ENCODE peak calls at places on chromosomes 12 and 14, in seven cellular contexts. One of them, this sample, is unnamed.

GRCh38 chr12:29223936-29224921 is 75.2 kb downstream of the FAR2 start:
- DNase-seq in upper lobe of right lung: no peak
- DNase-seq in adrenal gland: no peak
- DNase-seq in foreskin fibroblast: no peak
- DNase-seq in stromal cell of bone marrow: no peak
- DNase-seq in putamen: no peak
- DNase-seq in HT1080: no peak
- DNase-seq in this sample: no peak

GRCh38 chr12:44628180-44628579 is 247.9 kb downstream of the NELL2 start:
- DNase-seq in upper lobe of right lung: no peak
- DNase-seq in adrenal gland: no peak
- DNase-seq in foreskin fibroblast: no peak
- DNase-seq in stromal cell of bone marrow: no peak
- DNase-seq in putamen: no peak
- DNase-seq in HT1080: no peak
- DNase-seq in this sample: no peak

GRCh38 chr14:85487215-85487614 is 42.7 kb upstream of the FLRT2 start:
- DNase-seq in upper lobe of right lung: no peak
- DNase-seq in adrenal gland: no peak
- DNase-seq in foreskin fibroblast: peak
- DNase-seq in stromal cell of bone marrow: peak
- DNase-seq in putamen: no peak
- DNase-seq in HT1080: no peak
- DNase-seq in this sample: no peak

GRCh38 chr12:12612403-12612802 is 727 bp downstream of the CREBL2 start:
- DNase-seq in upper lobe of right lung: no peak
- DNase-seq in adrenal gland: peak
- DNase-seq in foreskin fibroblast: no peak
- DNase-seq in stromal cell of bone marrow: peak
- DNase-seq in putamen: peak
- DNase-seq in HT1080: peak
- DNase-seq in this sample: no peak

GRCh38 chr14:36070056-36071043 is 106.2 kb downstream of the PTCSC3 start:
- DNase-seq in upper lobe of right lung: peak
- DNase-seq in adrenal gland: peak
- DNase-seq in foreskin fibroblast: peak
- DNase-seq in stromal cell of bone marrow: no peak
- DNase-seq in putamen: peak
- DNase-seq in HT1080: peak
- DNase-seq in this sample: no peak

GRCh38 chr12:112656141-112656540 is 135.4 kb upstream of the RPH3A start:
- DNase-seq in upper lobe of right lung: no peak
- DNase-seq in adrenal gland: no peak
- DNase-seq in foreskin fibroblast: no peak
- DNase-seq in stromal cell of bone marrow: no peak
- DNase-seq in putamen: no peak
- DNase-seq in HT1080: no peak
- DNase-seq in this sample: no peak

GRCh38 chr12:12172106-12172511 is 94.7 kb downstream of the LRP6 start:
- DNase-seq in upper lobe of right lung: no peak
- DNase-seq in adrenal gland: peak
- DNase-seq in foreskin fibroblast: peak
- DNase-seq in stromal cell of bone marrow: peak
- DNase-seq in putamen: no peak
- DNase-seq in HT1080: peak
- DNase-seq in this sample: no peak

GRCh38 chr12:15522574-15523187 is 200.4 kb downstream of the PTPRO start:
- DNase-seq in upper lobe of right lung: no peak
- DNase-seq in adrenal gland: no peak
- DNase-seq in foreskin fibroblast: peak
- DNase-seq in stromal cell of bone marrow: peak
- DNase-seq in putamen: peak
- DNase-seq in HT1080: peak
- DNase-seq in this sample: no peak

GRCh38 chr14:94158239-94158888 is 15.8 kb upstream of the PPP4R4 start:
- DNase-seq in upper lobe of right lung: no peak
- DNase-seq in adrenal gland: no peak
- DNase-seq in foreskin fibroblast: no peak
- DNase-seq in stromal cell of bone marrow: no peak
- DNase-seq in putamen: no peak
- DNase-seq in HT1080: no peak
- DNase-seq in this sample: no peak

GRCh38 chr12:76890407-76891143 is 11.8 kb upstream of the CSRP2 start:
- DNase-seq in upper lobe of right lung: no peak
- DNase-seq in adrenal gland: no peak
- DNase-seq in foreskin fibroblast: no peak
- DNase-seq in stromal cell of bone marrow: no peak
- DNase-seq in putamen: no peak
- DNase-seq in HT1080: no peak
- DNase-seq in this sample: no peak

GRCh38 chr14:99233222-99234035 is 38.6 kb downstream of the BCL11B start:
- DNase-seq in upper lobe of right lung: no peak
- DNase-seq in adrenal gland: no peak
- DNase-seq in foreskin fibroblast: no peak
- DNase-seq in stromal cell of bone marrow: no peak
- DNase-seq in putamen: no peak
- DNase-seq in HT1080: no peak
- DNase-seq in this sample: peak

This sample was measured in chondrocyte.